ENCODE peak calls at places on chromosomes 13 and 19, in eight cellular contexts. One of them, this sample, is unnamed. For H3K36me3, the result is how much of the 10 kb centered on the place peaks cover.

GRCh38 chr19:35295792-35296462 is 4.0 kb downstream of the MAG start:
- DNase-seq in GM23338: peak
- DNase-seq in GM23248: no peak
- DNase-seq in K562: peak
- DNase-seq in heart left ventricle: no peak
- DNase-seq in SK-N-SH: no peak
- DNase-seq in osteoblast: peak
- DNase-seq in transverse colon: peak
- DNase-seq in this sample: no peak

GRCh38 chr13:51797664-51798488 is 6.1 kb downstream of the DHRS12 start:
- DNase-seq in transverse colon: peak
- DNase-seq in osteoblast: peak
- DNase-seq in SK-N-SH: peak
- DNase-seq in K562: peak
- DNase-seq in GM23338: peak
- DNase-seq in heart left ventricle: no peak
- DNase-seq in GM23248: peak
- DNase-seq in this sample: peak

GRCh38 chr13:61358599-61358998 is 57.0 kb downstream of the PCDH20 start:
- DNase-seq in SK-N-SH: no peak
- DNase-seq in osteoblast: no peak
- DNase-seq in GM23248: no peak
- DNase-seq in K562: no peak
- DNase-seq in GM23338: no peak
- DNase-seq in transverse colon: no peak
- DNase-seq in heart left ventricle: no peak
- DNase-seq in this sample: no peak

GRCh38 chr19:33368074-33368864 is 5.2 kb upstream of the CEBPG start:
- DNase-seq in osteoblast: peak
- DNase-seq in GM23248: peak
- DNase-seq in heart left ventricle: no peak
- DNase-seq in K562: no peak
- DNase-seq in SK-N-SH: no peak
- DNase-seq in transverse colon: no peak
- DNase-seq in GM23338: no peak
- DNase-seq in this sample: no peak

GRCh38 chr13:20416223-20416622 is 109.4 kb downstream of the CRYL1 start:
- DNase-seq in heart left ventricle: no peak
- DNase-seq in GM23338: no peak
- DNase-seq in transverse colon: no peak
- DNase-seq in SK-N-SH: no peak
- DNase-seq in osteoblast: peak
- DNase-seq in GM23248: no peak
- DNase-seq in K562: no peak
- DNase-seq in this sample: no peak

GRCh38 chr19:43784981-43785808 is 4.4 kb upstream of the KCNN4 start:
- DNase-seq in GM23338: peak
- DNase-seq in heart left ventricle: peak
- DNase-seq in K562: peak
- DNase-seq in GM23248: peak
- DNase-seq in osteoblast: peak
- DNase-seq in SK-N-SH: peak
- DNase-seq in transverse colon: peak
- DNase-seq in this sample: peak

GRCh38 chr19:17306285-17306714 is 628 bp downstream of the MRPL34 start:
- DNase-seq in SK-N-SH: no peak
- DNase-seq in GM23338: peak
- DNase-seq in GM23248: no peak
- DNase-seq in heart left ventricle: no peak
- DNase-seq in K562: no peak
- DNase-seq in transverse colon: no peak
- DNase-seq in osteoblast: peak
- DNase-seq in this sample: no peak

GRCh38 chr13:101231751-101232428 is 184.4 kb downstream of the NALCN start:
- DNase-seq in GM23248: peak
- DNase-seq in heart left ventricle: no peak
- DNase-seq in GM23338: no peak
- DNase-seq in K562: no peak
- DNase-seq in transverse colon: no peak
- DNase-seq in osteoblast: peak
- DNase-seq in SK-N-SH: no peak
- DNase-seq in this sample: no peak

GRCh38 chr19:53004242-53004641 is 9.5 kb upstream of the ERVV-1 start:
- DNase-seq in heart left ventricle: no peak
- DNase-seq in GM23338: no peak
- DNase-seq in K562: no peak
- DNase-seq in GM23248: no peak
- DNase-seq in SK-N-SH: no peak
- DNase-seq in transverse colon: no peak
- DNase-seq in osteoblast: no peak
- DNase-seq in this sample: no peak

GRCh38 chr19:4297901-4298771 is 4.1 kb downstream of the TMIGD2 start:
- DNase-seq in transverse colon: no peak
- DNase-seq in SK-N-SH: no peak
- DNase-seq in GM23248: no peak
- DNase-seq in K562: no peak
- DNase-seq in GM23338: peak
- DNase-seq in osteoblast: peak
- DNase-seq in heart left ventricle: no peak
- DNase-seq in this sample: no peak

GRCh38 chr19:30669329-30670010 is 297.3 kb downstream of the ZNF536 start:
- DNase-seq in GM23248: peak
- DNase-seq in osteoblast: peak
- DNase-seq in heart left ventricle: peak
- DNase-seq in SK-N-SH: peak
- DNase-seq in GM23338: peak
- DNase-seq in transverse colon: peak
- DNase-seq in K562: peak
- DNase-seq in this sample: peak

GRCh38 chr13:109787135-109787954 is 962 bp upstream of the IRS2 start:
- DNase-seq in GM23248: peak
- DNase-seq in transverse colon: peak
- DNase-seq in SK-N-SH: peak
- DNase-seq in GM23338: peak
- DNase-seq in heart left ventricle: no peak
- DNase-seq in osteoblast: no peak
- DNase-seq in K562: peak
- DNase-seq in this sample: no peak

DNA sequence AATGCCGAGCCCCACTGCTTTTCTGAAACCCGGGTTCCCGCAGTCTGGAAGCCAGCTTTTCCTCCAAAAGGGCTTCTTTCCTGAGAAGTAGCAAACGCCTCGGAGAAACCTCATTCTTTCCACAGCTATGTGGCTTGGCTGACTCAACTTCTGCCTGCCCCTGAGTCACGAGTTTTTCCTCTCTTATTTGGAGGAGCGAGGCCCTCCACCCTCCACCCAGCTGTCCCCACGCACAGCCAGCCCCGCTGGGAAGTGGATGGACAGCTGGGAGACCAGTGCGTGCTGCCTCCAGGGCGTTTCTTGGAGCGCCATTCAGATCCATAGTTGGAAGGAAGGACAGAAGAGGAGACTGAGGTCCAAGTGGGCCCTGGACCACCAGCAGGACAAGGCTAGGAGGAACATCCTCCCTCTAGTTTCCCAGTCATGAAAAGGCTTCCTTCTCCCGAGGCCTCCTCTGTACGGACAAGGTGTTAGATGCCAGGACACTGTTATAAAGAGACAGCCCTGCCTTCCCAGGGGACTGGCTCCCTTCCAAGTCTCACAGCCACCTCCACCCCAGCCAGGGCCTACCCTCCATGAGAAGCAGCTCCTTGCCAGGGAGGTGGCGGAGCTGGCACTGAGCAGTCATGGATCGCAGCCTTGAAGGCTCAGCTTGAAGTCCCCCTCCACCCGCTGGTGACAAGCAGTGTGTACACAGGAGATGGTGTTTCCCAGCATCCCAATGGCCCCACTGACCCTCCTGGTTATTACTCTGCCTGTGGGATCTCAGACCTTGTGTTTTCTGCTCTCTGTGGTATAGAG is 2.5 kb upstream of the PLEKHF1 start:
- DNase-seq in GM23248: peak
- DNase-seq in osteoblast: peak
- DNase-seq in GM23338: no peak
- DNase-seq in SK-N-SH: no peak
- DNase-seq in K562: peak
- DNase-seq in transverse colon: peak
- DNase-seq in heart left ventricle: peak
- DNase-seq in this sample: no peak
- H3K4me3 ChIP-seq in GM23248: peak
- H3K4me3 ChIP-seq in osteoblast: peak
- H3K4me3 ChIP-seq in GM23338: no peak
- H3K4me3 ChIP-seq in SK-N-SH: no peak
- H3K4me3 ChIP-seq in K562: no peak
- H3K4me3 ChIP-seq in transverse colon: no peak
- H3K4me3 ChIP-seq in heart left ventricle: no peak
- H3K4me3 ChIP-seq in this sample: no peak

DNA sequence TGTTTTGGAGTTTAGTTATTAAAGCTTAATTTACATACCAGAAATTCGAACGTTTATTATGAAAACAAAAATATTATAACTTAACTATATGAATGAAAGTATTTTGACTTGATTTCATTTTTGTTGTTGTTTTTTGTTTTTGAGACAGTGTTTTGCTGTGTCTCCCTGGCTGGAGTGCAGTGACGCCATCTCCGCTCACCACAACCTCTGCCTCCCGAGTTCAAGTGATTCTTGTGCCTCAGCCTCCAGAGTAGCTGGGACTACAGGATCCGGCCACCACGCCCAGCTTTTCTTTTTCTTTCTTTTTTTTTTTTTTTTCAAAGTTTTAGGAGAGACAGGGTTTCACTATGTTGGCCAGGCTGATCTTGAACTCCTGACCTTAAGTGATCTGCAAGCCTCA is 392.6 kb downstream of the PCDH17 start:
- DNase-seq in GM23338: no peak
- DNase-seq in heart left ventricle: no peak
- DNase-seq in GM23248: no peak
- DNase-seq in osteoblast: no peak
- DNase-seq in transverse colon: no peak
- DNase-seq in SK-N-SH: no peak
- DNase-seq in K562: no peak
- DNase-seq in this sample: no peak
- H3K36me3 ChIP-seq in GM23338: under half
- H3K36me3 ChIP-seq in heart left ventricle: under half
- H3K36me3 ChIP-seq in GM23248: under half
- H3K36me3 ChIP-seq in osteoblast: under half
- H3K36me3 ChIP-seq in transverse colon: under half
- H3K36me3 ChIP-seq in SK-N-SH: under half
- H3K36me3 ChIP-seq in K562: under half
- H3K36me3 ChIP-seq in this sample: under half

DNA sequence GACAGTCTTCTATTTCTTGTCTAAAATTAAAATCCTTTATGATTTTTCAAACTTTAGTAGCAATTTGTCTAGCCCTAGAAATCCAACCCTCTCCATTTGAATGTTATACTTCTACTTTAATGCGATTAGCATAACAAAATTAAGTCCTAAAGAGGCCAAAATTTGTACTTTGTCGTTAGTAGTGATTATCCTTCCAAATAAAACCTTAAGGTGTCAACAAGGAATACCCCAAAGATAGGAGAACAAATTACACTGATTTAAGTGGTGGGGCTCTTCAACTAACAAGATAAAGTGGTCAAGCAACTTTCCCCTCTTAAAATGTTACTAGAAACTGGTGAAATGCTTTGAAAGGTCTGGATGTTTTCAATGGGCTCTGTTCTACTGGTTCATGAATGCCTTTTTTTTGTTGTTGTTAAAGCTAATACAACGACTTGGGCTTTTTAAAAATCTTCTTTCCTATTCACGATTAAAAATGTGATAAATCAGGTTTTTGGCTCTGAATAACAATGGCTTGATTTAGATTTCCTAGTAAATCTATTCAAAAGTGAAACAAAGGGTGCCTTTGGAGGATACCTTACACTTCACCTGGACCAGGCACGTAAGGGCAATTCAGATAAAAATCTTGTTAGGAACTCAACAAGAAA is 3.3 kb downstream of the SOX21 start:
- DNase-seq in SK-N-SH: no peak
- DNase-seq in heart left ventricle: no peak
- DNase-seq in K562: no peak
- DNase-seq in GM23248: no peak
- DNase-seq in osteoblast: peak
- DNase-seq in transverse colon: no peak
- DNase-seq in GM23338: peak
- DNase-seq in this sample: peak
- H3K4me3 ChIP-seq in SK-N-SH: no peak
- H3K4me3 ChIP-seq in heart left ventricle: no peak
- H3K4me3 ChIP-seq in K562: no peak
- H3K4me3 ChIP-seq in GM23248: no peak
- H3K4me3 ChIP-seq in osteoblast: no peak
- H3K4me3 ChIP-seq in transverse colon: no peak
- H3K4me3 ChIP-seq in GM23338: peak
- H3K4me3 ChIP-seq in this sample: peak

GRCh38 chr19:11034449-11035213 is 54.6 kb upstream of the LDLR start:
- DNase-seq in SK-N-SH: no peak
- DNase-seq in transverse colon: no peak
- DNase-seq in osteoblast: no peak
- DNase-seq in heart left ventricle: no peak
- DNase-seq in K562: no peak
- DNase-seq in GM23338: no peak
- DNase-seq in GM23248: no peak
- DNase-seq in this sample: no peak

GRCh38 chr19:11028146-11028545 is 61.1 kb upstream of the LDLR start:
- DNase-seq in K562: no peak
- DNase-seq in transverse colon: no peak
- DNase-seq in osteoblast: peak
- DNase-seq in heart left ventricle: no peak
- DNase-seq in GM23248: no peak
- DNase-seq in GM23338: no peak
- DNase-seq in SK-N-SH: no peak
- DNase-seq in this sample: no peak

GRCh38 chr19:11033251-11033650 is 56.0 kb upstream of the LDLR start:
- DNase-seq in SK-N-SH: no peak
- DNase-seq in osteoblast: no peak
- DNase-seq in GM23338: no peak
- DNase-seq in GM23248: no peak
- DNase-seq in heart left ventricle: no peak
- DNase-seq in transverse colon: no peak
- DNase-seq in K562: no peak
- DNase-seq in this sample: no peak

GRCh38 chr19:11033763-11034162 is 55.5 kb upstream of the LDLR start:
- DNase-seq in osteoblast: no peak
- DNase-seq in GM23338: no peak
- DNase-seq in GM23248: no peak
- DNase-seq in K562: no peak
- DNase-seq in heart left ventricle: no peak
- DNase-seq in transverse colon: no peak
- DNase-seq in SK-N-SH: no peak
- DNase-seq in this sample: no peak

DNA sequence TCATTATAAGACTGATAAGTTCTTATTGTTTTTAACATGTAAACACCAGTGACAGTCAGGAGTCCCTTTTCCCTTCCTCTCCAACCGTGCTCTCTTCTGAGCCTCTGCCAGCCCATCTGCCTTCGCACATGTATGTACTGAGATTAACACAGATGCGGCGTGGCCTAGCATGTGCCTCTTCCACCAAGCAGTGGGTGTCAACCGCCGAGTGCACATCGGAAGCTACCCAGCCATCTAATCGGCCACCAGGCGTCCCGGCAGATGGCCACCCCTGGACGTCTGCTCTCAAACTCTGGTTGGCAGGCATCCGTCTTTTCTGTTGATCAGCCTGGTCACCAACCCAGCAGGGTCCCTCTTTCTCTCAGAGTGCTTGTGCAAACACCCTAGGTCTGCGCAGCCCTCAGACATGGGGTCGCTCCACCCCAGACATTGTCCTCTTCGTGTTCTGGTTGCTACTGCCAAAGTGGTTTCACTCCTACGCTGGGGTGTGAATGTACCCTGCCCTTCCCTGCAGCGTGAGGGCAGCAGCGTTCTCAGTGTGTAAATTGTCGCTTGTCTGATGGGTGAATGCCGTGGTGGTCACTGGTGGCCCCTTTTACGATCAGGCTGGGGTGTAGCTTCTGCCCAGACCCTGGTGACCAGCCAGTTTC is 57.7 kb upstream of the LDLR start:
- DNase-seq in GM23248: no peak
- DNase-seq in GM23338: no peak
- DNase-seq in heart left ventricle: no peak
- DNase-seq in SK-N-SH: no peak
- DNase-seq in K562: no peak
- DNase-seq in transverse colon: no peak
- DNase-seq in osteoblast: peak
- DNase-seq in this sample: no peak
- H3K36me3 ChIP-seq in GM23248: under half
- H3K36me3 ChIP-seq in GM23338: under half
- H3K36me3 ChIP-seq in heart left ventricle: half or more
- H3K36me3 ChIP-seq in SK-N-SH: half or more
- H3K36me3 ChIP-seq in K562: half or more
- H3K36me3 ChIP-seq in transverse colon: under half
- H3K36me3 ChIP-seq in osteoblast: half or more
- H3K36me3 ChIP-seq in this sample: half or more

This sample was measured in HAP-1.